ENCODE peak calls at places on chromosomes 1 and 21, in four cellular contexts. E is neuronal stem cell, H is trophoblast cell, P is mesendoderm. G is an unnamed sample.

GRCh38 chr1:219042769-219043168 is 130.9 kb upstream of the LYPLAL1 start:
- DNase-seq in E (no peak), H (no peak), P (no peak), G (no peak)

GRCh38 chr1:209607102-209607794 is 23.7 kb downstream of the CAMK1G start:
- DNase-seq in E (no peak), H (peak), P (no peak), G (no peak)

GRCh38 chr1:226662704-226663326 is 76.3 kb downstream of the ITPKB start:
- DNase-seq in E (no peak), H (peak), P (peak), G (no peak)

GRCh38 chr1:65278344-65279091 is 30.8 kb upstream of the DNAJC6 start:
- DNase-seq in E (no peak), H (no peak), P (peak), G (no peak)

GRCh38 chr1:177206831-177207230 is 36.1 kb downstream of the BRINP2 start:
- DNase-seq in E (no peak), H (no peak), P (no peak), G (no peak)

GRCh38 chr1:230936475-230936874 is 42.2 kb downstream of the TTC13 start:
- DNase-seq in E (no peak), H (no peak), P (no peak), G (no peak)

GRCh38 chr1:29689372-29690030 is 453.2 kb downstream of the PTPRU start:
- DNase-seq in E (no peak), H (no peak), P (no peak), G (peak)

GRCh38 chr1:206953126-206953525 is 6.9 kb upstream of the PIGR start:
- DNase-seq in E (no peak), H (no peak), P (no peak), G (no peak)

GRCh38 chr21:46122241-46122671 is 24.3 kb downstream of the COL6A2 start:
- DNase-seq in E (no peak), H (no peak), P (no peak), G (no peak)

GRCh38 chr1:45405636-45406035 is 65.4 kb upstream of the MUTYH start:
- DNase-seq in E (no peak), H (no peak), P (no peak), G (no peak)

GRCh38 chr1:7529917-7530316 is 241.2 kb upstream of the VAMP3 start:
- DNase-seq in E (no peak), H (no peak), P (no peak), G (no peak)

GRCh38 chr1:202213361-202214088 is 19.9 kb downstream of the LGR6 start:
- DNase-seq in E (no peak), H (no peak), P (peak), G (peak)

GRCh38 chr1:246618240-246618639 is 52.0 kb downstream of the CNST start:
- DNase-seq in E (no peak), H (no peak), P (peak), G (no peak)

GRCh38 chr1:229275005-229275404 is 4.1 kb downstream of the RAB4A start:
- DNase-seq in E (no peak), H (no peak), P (no peak), G (no peak)

GRCh38 chr1:59366352-59366751 is 69.5 kb downstream of the FGGY start:
- DNase-seq in E (no peak), H (no peak), P (no peak), G (no peak)

GRCh38 chr1:230066036-230066435 is 1.0 kb upstream of the GALNT2 start:
- DNase-seq in E (no peak), H (no peak), P (no peak), G (no peak)

GRCh38 chr1:153404768-153405167 is 11.6 kb upstream of the S100A7A start:
- DNase-seq in E (no peak), H (peak), P (peak), G (peak)

GRCh38 chr1:31413405-31414005 is 492 bp downstream of the SERINC2 start:
- DNase-seq in E (peak), H (peak), P (peak), G (no peak)

GRCh38 chr1:179251675-179252074 is 22.2 kb upstream of the ABL2 start:
- DNase-seq in E (peak), H (no peak), P (peak), G (no peak)

GRCh38 chr1:150563340-150564038 is 14.3 kb downstream of the ADAMTSL4 start:
- DNase-seq in E (no peak), H (no peak), P (no peak), G (no peak)

GRCh38 chr1:108624069-108624468 is 36.8 kb downstream of the HENMT1 start:
- DNase-seq in E (no peak), H (no peak), P (no peak), G (no peak)

GRCh38 chr1:6303397-6304012 is 42.6 kb upstream of the GPR153 start:
- DNase-seq in E (no peak), H (no peak), P (no peak), G (no peak)

GRCh38 chr21:14886001-14886400 is 178.8 kb downstream of the NRIP1 start:
- DNase-seq in E (no peak), H (no peak), P (no peak), G (no peak)

GRCh38 chr1:223233410-223234163 is 90.5 kb upstream of the TLR5 start:
- DNase-seq in E (no peak), H (peak), P (peak), G (peak)

GRCh38 chr1:168824418-168824817 is 95.4 kb upstream of the DPT start:
- DNase-seq in E (no peak), H (no peak), P (no peak), G (no peak)

GRCh38 chr1:181251001-181251712 is 162.7 kb downstream of the IER5 start:
- DNase-seq in E (no peak), H (no peak), P (no peak), G (no peak)

GRCh38 chr1:96727860-96728259 is 6.3 kb downstream of the PTBP2 start:
- DNase-seq in E (no peak), H (no peak), P (no peak), G (no peak)

GRCh38 chr1:219778793-219779369 is 149.5 kb downstream of the SLC30A10 start:
- DNase-seq in E (no peak), H (no peak), P (no peak), G (no peak)

GRCh38 chr1:5959667-5960230 is 32.5 kb downstream of the NPHP4 start:
- DNase-seq in E (no peak), H (no peak), P (no peak), G (no peak)

GRCh38 chr1:93180723-93181613 is at the start of gene CCDC18:
- DNase-seq in E (no peak), H (peak), P (peak), G (no peak)
- H3K23ac ChIP-seq in E (peak), H (no peak), P (peak), G (no peak)

GRCh38 chr1:22847709-22848108 is 125.0 kb downstream of the LACTBL1 start:
- DNase-seq in E (no peak), H (no peak), P (no peak), G (no peak)

GRCh38 chr1:22845536-22845935 is 127.1 kb downstream of the LACTBL1 start:
- DNase-seq in E (no peak), H (no peak), P (no peak), G (no peak)

GRCh38 chr1:22846453-22846852 is 126.2 kb downstream of the LACTBL1 start:
- DNase-seq in E (no peak), H (no peak), P (no peak), G (no peak)

GRCh38 chr1:22848374-22848773 is 124.3 kb downstream of the LACTBL1 start:
- DNase-seq in E (no peak), H (no peak), P (no peak), G (no peak)

GRCh38 chr1:22847249-22847648 is 125.4 kb downstream of the LACTBL1 start:
- DNase-seq in E (no peak), H (no peak), P (no peak), G (no peak)
- H3K4ac ChIP-seq in E (no peak), H (no peak), P (no peak), G (no peak)

GRCh38 chr1:211619033-211619996 is 40.4 kb upstream of the SLC30A1 start:
- DNase-seq in E (no peak), H (no peak), P (no peak), G (no peak)

GRCh38 chr1:211613108-211613947 is 34.4 kb upstream of the SLC30A1 start:
- DNase-seq in E (no peak), H (peak), P (peak), G (no peak)

GRCh38 chr1:211613951-211614350 is 35.0 kb upstream of the SLC30A1 start:
- DNase-seq in E (no peak), H (no peak), P (peak), G (no peak)

GRCh38 chr1:211614615-211615014 is 35.7 kb upstream of the SLC30A1 start:
- DNase-seq in E (no peak), H (no peak), P (no peak), G (no peak)

DNA sequence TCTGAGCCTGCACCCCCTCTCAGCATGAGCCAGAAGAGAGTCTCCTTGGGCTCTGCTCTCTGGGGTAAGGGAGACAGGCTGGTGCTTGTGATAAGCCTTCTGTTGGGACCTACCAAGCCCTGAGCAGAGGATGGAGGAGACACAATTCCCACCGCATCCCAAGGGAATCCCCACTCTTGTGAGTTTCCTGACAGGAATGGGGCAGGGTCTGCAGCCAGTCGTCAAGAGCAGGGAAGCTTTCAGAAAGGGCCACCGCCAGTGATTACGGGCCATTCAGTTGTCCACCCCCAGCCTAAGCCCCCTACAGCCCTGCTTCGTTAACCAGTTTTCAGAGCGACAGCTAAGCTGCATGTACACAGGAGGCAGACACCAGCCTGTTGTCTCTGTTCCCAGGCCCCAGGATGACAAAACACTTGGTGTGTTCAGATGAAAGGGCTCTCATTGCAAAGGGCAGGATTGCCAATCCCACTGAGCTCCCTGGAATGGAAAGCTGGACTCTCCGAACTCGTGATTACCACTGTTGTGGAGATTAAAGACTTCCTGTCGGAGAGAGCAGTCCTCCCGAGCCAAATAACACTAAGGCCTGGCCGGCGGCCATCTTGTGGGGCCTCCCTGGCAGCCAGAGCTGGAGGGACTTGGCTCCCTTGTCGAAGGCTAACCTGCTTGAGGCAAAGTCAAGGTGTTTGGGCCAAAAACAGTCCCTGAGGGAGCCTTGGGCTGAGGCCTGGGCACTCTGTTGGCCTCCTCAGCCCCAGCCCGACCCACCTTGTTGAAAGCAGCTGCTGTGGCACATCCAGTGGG is 37.5 kb upstream of the SLC30A1 start:
- DNase-seq in E (no peak), H (no peak), P (no peak), G (no peak)
- H3K27ac ChIP-seq in E (peak), H (no peak), P (no peak), G (no peak)

GRCh38 chr1:212612251-212612961 is 3.8 kb downstream of the ATF3 start:
- DNase-seq in E (no peak), H (peak), P (no peak), G (no peak)

GRCh38 chr1:212611000-212611636 is 2.6 kb downstream of the ATF3 start:
- DNase-seq in E (no peak), H (no peak), P (no peak), G (no peak)

GRCh38 chr1:212609701-212610574 is 1.4 kb downstream of the ATF3 start:
- DNase-seq in E (no peak), H (no peak), P (no peak), G (no peak)

GRCh38 chr1:212608956-212609700 is 567 bp downstream of the ATF3 start:
- DNase-seq in E (peak), H (peak), P (peak), G (peak)

DNA sequence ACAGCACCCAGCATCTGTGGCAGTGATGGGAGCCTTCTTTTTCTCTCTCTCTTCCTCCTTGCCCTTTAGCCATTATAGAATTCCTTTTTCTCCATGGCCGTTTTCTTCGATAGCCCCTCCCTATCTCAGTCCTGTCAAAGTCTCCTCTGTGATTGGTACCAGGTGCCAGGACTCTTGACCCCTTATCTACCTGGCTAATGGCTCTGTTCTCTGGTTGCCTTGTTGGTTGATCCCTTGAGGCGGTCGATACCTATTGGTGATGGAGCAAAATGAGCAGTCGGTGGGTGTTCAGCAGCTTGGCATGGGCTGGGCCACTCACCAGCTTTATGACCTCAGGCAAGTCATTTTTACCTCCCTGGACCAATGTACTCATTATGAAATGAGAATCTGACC is 2.0 kb downstream of the ATF3 start:
- DNase-seq in E (no peak), H (peak), P (no peak), G (no peak)
- H3K23ac ChIP-seq in E (no peak), H (no peak), P (no peak), G (no peak)

DNA sequence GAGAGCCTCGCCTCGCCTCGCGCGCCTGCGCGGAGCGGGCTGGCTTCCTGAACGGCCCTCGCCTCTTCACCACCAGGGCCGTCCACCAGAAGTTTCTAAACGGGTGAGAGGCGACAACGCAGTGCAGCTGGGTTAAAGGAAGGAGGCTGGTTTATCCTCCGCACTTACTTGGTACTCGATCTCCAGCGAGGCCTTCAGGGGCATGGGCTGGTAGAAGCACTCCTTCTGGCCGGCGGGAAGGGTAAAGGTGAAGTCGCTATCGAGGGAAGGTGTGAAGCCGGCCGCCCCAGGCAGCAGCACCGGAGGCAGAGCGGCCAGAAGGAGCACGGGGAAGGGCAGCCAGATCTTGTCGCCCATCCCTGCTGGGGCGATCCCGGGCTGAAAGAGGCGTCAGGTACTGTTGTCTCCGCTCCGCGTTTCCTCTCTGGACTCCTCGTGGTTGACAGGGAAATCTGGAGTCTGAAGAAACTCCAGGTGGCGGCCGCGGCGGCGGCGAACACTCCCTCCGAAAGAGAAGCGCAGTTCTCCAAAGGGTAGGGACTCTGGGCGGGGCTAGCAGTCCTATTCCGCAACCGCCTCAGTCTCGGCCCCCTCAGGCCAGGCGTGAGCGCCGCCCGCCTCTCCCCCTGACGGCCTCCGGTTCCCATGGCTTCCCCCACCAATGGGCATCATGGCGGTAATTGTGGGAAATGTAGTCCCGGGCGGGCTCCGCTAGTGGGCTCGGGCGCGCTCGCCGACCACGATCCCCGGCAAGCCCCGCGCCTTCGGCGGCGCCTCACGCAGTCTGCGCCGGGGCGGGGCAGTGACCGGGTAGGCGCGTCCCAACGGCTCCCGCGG is at the start of gene TMED5:
- DNase-seq in E (peak), H (peak), P (peak), G (peak)
- H3K4ac ChIP-seq in E (no peak), H (peak), P (peak), G (no peak)

GRCh38 chr1:18929686-18930085 is 26.8 kb downstream of the IFFO2 start:
- DNase-seq in E (no peak), H (no peak), P (no peak), G (no peak)
- H3K27ac ChIP-seq in E (no peak), H (no peak), P (no peak), G (no peak)

G was measured in H9.